ENCODE peak calls at places on chromosome 17, in four cellular contexts. C is WTC11, G is K562, S is GM12878. B is an unnamed sample.

GRCh38 chr17:42675984-42676423 is 790 bp downstream of the PLEKHH3 start:
- DNase-seq in C (peak), G (peak), S (no peak), B (no peak)

GRCh38 chr17:31916496-31917064 is 15.1 kb upstream of the UTP6 start:
- DNase-seq in C (no peak), S (no peak), G (no peak), B (no peak)

GRCh38 chr17:43461185-43461584 is 22.6 kb upstream of the DHX8 start:
- DNase-seq in C (no peak), S (no peak), G (no peak), B (no peak)

GRCh38 chr17:20203021-20203420 is 193.9 kb downstream of the SPECC1 start:
- DNase-seq in S (no peak), G (no peak), C (no peak), B (no peak)

GRCh38 chr17:71071837-71072236 is 902.5 kb downstream of the KCNJ2 start:
- DNase-seq in S (no peak), G (no peak), C (no peak), B (peak)

GRCh38 chr17:28717578-28718316 is at the start of gene RAB34:
- DNase-seq in S (no peak), C (peak), G (no peak), B (no peak)

GRCh38 chr17:37062036-37062435 is 113.3 kb downstream of the AATF start:
- DNase-seq in S (no peak), C (no peak), G (no peak), B (no peak)

GRCh38 chr17:77356690-77357201 is 216.0 kb downstream of the SEC14L1 start:
- DNase-seq in G (no peak), C (no peak), S (no peak), B (no peak)

GRCh38 chr17:37717627-37718382 is 27.1 kb downstream of the HNF1B start:
- DNase-seq in G (no peak), S (no peak), C (no peak), B (no peak)

GRCh38 chr17:41907185-41907556 is 11.6 kb downstream of the ACLY start:
- DNase-seq in S (no peak), C (no peak), G (no peak), B (no peak)

GRCh38 chr17:37839196-37839978 is 84.8 kb upstream of the TBC1D3K start:
- DNase-seq in C (no peak), G (no peak), S (no peak), B (no peak)

GRCh38 chr17:76700627-76701470 is 9.9 kb downstream of the MXRA7 start:
- DNase-seq in S (no peak), G (no peak), C (peak), B (peak)

GRCh38 chr17:63519972-63520882 is 2.9 kb upstream of the KCNH6 start:
- DNase-seq in C (no peak), G (no peak), S (no peak), B (peak)

GRCh38 chr17:31554930-31555329 is 163.5 kb downstream of the RAB11FIP4 start:
- DNase-seq in G (no peak), C (no peak), S (no peak), B (no peak)

GRCh38 chr17:4436381-4436780 is 2.6 kb downstream of the SPNS3 start:
- DNase-seq in G (no peak), S (no peak), C (no peak), B (no peak)

GRCh38 chr17:34412534-34412933 is 49.5 kb upstream of the CCL1 start:
- DNase-seq in C (no peak), G (no peak), S (no peak), B (no peak)

GRCh38 chr17:75689441-75689873 is 22.3 kb downstream of the SAP30BP start:
- DNase-seq in S (peak), G (no peak), C (no peak), B (no peak)

GRCh38 chr17:700504-701094 is 14.0 kb downstream of the VPS53 start:
- DNase-seq in G (peak), C (no peak), S (no peak), B (no peak)

GRCh38 chr17:8981443-8981842 is 15.9 kb upstream of the PIK3R5 start:
- DNase-seq in S (no peak), G (no peak), C (no peak), B (no peak)

GRCh38 chr17:58666858-58667267 is 25.0 kb downstream of the TEX14 start:
- DNase-seq in S (no peak), G (peak), C (no peak), B (no peak)

GRCh38 chr17:40314557-40314953 is 5.6 kb downstream of the RARA start:
- DNase-seq in C (peak), G (no peak), S (no peak), B (peak)

GRCh38 chr17:31803494-31804213 is 55.4 kb downstream of the COPRS start:
- DNase-seq in C (no peak), G (no peak), S (no peak), B (peak)

GRCh38 chr17:41325126-41325525 is 9.6 kb upstream of the KRTAP17-1 start:
- DNase-seq in G (no peak), S (no peak), C (no peak), B (no peak)

GRCh38 chr17:45930420-45930951 is 36.1 kb downstream of the MAPT start:
- DNase-seq in C (no peak), G (peak), S (no peak), B (no peak)

GRCh38 chr17:21356537-21357127 is 19.5 kb upstream of the KCNJ12 start:
- DNase-seq in S (no peak), G (no peak), C (no peak), B (no peak)

GRCh38 chr17:65099941-65100315 is 37.2 kb upstream of the RGS9 start:
- DNase-seq in G (no peak), C (no peak), S (peak), B (peak)

GRCh38 chr17:9905902-9906301 is 831 bp upstream of the RCVRN start:
- DNase-seq in S (no peak), C (peak), G (peak), B (peak)

GRCh38 chr17:20930065-20930760 is 112.6 kb downstream of the USP22 start:
- DNase-seq in S (no peak), C (no peak), G (no peak), B (no peak)

GRCh38 chr17:58232707-58233156 is 5.7 kb upstream of the LPO start:
- DNase-seq in G (peak), C (peak), S (peak), B (no peak)

GRCh38 chr17:34886831-34887230 is 74.4 kb downstream of the CCT6B start:
- DNase-seq in G (peak), S (no peak), C (no peak), B (no peak)

GRCh38 chr17:596763-597644 is 117.6 kb downstream of the VPS53 start:
- DNase-seq in G (peak), C (no peak), S (no peak), B (no peak)

GRCh38 chr17:39939588-39940419 is 12.3 kb downstream of the LRRC3C start:
- DNase-seq in S (peak), G (peak), C (no peak), B (no peak)

GRCh38 chr17:57402691-57403090 is 146.4 kb downstream of the MSI2 start:
- DNase-seq in G (no peak), S (no peak), C (no peak), B (no peak)

GRCh38 chr17:62008294-62008693 is 56.8 kb downstream of the MED13 start:
- DNase-seq in C (no peak), G (no peak), S (no peak), B (no peak)

GRCh38 chr17:69643686-69644085 is 229.2 kb downstream of the MAP2K6 start:
- DNase-seq in S (no peak), G (no peak), C (no peak), B (no peak)
- TF ChIP-seq ETV6 in S (no peak), G (no peak), C (no peak), B (no peak)

DNA sequence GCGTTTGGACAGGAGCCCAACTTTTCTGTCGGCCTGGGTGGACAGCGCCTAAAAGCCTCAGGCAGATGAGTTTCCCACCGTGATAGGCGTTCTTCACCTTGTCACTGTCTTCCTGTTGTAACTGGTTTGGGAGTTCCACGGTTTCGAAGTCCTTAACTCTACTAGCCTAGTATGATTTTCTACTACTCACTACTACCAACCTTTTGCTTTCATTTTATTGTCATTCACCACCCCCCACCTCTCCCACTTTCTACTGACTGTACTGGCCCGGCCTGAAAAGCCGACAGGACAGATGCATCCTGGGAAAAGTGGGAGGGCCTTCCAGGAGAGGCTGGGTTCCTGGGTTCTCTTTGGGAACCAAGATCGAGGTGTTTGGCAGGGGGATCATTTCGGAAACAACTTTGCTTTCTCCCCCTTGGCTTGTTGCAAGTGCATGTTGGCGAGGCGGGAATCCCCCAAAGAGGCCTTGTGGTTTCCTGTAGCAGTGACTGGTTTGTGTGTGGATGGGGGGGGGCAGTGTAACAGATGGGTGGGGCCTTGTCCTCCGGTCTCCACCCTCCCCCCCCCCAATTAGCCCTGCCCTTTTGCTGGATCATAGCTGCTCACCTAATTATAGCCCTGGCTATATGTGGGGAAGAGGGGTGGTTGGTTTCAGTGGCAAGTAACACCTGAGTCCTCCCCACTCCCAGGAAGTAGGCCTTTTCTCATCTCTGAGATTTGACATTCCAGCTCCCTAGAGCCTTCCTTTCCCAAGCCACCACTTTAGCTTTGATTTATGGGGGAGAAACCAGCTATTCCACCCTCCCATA is 1.4 kb downstream of the EIF5A start:
- DNase-seq in C (peak), S (peak), G (peak), B (peak)
- TF ChIP-seq ETV6 in C (no peak), S (no peak), G (no peak), B (no peak)

DNA sequence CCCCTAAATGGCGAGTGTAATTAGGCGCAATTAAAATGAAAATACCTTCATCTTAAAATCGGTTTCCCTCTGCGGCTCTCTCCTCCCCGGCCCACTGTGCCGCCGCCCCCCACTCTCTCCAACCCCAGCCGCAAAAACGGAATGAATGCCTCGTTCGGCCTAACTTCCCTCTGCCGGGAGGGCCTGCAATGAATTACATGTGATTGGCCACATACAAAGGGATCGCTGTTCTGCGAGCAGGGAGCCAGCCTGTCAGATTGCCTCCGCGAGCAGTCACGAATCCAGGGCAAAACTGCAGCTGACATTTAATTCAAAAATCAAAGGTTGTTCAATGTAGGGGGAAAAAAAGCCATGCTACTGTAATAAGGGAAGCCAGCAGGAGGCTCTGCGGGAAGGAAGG is 85.0 kb downstream of the TBC1D16 start:
- DNase-seq in S (no peak), G (no peak), C (no peak), B (no peak)
- TF ChIP-seq ETV6 in S (no peak), G (no peak), C (no peak), B (no peak)

GRCh38 chr17:81150379-81151038 is 14.8 kb upstream of the PVALEF start:
- DNase-seq in S (no peak), C (no peak), G (no peak), B (no peak)
- TF ChIP-seq ETV6 in S (no peak), C (no peak), G (no peak), B (no peak)

DNA sequence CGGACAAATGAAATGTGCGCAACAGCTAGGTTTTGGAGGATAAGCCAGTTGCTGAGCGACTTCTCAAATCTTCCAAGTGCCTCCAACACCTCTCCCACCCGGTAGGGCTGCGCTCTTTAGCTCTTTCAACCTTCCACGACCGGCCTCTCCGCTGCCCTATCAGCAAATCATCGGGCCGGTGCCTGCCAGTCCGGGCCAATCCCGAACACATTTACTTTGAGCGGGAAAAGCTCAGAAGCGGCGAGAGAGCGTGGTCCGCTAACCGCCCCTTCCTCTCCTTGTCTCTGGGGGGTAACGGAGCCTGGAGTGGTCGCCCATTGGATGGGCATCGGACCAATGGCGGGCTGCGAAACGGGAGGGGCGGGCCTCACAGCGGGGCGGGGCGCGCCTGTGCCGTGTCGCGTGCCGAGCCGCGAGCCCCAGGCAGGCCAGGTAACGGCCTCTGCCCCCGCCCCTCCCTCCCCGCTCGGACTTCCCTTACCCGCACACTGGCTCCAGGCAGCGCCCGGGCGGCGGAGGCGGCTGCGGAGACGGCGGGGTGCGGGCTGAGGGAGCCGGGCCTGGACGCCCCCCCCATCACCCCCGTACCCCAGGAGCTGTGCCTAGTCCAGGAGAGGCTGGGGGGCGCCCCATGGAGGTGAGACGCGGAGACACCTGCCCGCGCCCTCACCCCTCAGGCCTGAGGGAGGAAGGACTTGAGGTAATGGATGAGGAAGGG is at the start of gene MEIOC:
- DNase-seq in C (peak), S (no peak), G (no peak), B (no peak)
- TF ChIP-seq ETV6 in C (peak), S (no peak), G (no peak), B (no peak)

DNA sequence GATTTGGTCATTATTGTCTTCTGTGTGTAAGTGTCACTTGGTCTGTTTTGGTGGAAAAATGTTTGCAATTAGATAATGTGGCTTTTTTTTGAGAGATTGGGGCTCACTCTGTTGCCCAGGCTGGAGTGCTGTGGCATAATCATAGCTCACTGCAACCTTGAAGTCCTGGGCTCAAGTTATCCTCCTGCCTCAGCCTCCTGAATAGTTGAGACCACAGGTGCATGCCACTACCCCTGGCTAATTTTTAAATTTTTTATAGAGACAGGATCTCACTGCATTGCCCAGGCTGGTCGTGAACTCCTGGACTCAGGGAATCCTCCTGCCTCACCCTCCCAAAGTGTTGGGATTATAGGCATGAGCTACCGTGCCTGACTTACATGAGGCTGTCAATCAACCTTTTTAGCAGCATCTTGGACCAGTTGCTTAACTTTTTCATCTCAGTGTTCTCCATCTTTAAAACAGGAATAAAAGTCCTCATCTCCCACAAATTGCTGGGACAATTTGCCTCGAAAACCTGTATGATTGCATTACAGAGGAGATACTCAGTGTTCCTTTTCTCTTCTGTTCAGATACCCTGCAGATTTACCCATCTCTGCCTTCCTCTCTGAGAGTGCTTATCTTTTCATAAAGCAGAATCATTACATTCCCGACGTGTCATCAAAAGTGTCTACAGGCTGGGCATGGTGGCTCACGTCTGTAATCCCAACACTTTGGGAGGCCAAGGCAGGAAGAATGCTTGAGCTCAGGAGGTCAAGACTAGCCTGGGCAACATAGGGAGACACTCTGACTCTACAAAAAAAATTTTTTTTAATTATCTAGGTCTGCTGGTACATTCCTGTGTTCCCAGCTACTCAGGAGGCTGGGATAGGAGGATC is 19.1 kb downstream of the ACSF2 start:
- DNase-seq in S (no peak), C (no peak), G (no peak), B (no peak)
- TF ChIP-seq ETV6 in S (no peak), C (no peak), G (no peak), B (no peak)

GRCh38 chr17:1713878-1714487 is 3.8 kb upstream of the TLCD2 start:
- DNase-seq in C (peak), G (no peak), S (no peak), B (peak)

GRCh38 chr17:1715803-1716075 is 5.6 kb upstream of the TLCD2 start:
- DNase-seq in G (no peak), C (no peak), S (no peak), B (no peak)

GRCh38 chr17:1713160-1713877 is 3.1 kb upstream of the TLCD2 start:
- DNase-seq in S (no peak), G (peak), C (no peak), B (no peak)

GRCh38 chr17:1714980-1715802 is 5.0 kb upstream of the TLCD2 start:
- DNase-seq in G (peak), S (no peak), C (peak), B (peak)

DNA sequence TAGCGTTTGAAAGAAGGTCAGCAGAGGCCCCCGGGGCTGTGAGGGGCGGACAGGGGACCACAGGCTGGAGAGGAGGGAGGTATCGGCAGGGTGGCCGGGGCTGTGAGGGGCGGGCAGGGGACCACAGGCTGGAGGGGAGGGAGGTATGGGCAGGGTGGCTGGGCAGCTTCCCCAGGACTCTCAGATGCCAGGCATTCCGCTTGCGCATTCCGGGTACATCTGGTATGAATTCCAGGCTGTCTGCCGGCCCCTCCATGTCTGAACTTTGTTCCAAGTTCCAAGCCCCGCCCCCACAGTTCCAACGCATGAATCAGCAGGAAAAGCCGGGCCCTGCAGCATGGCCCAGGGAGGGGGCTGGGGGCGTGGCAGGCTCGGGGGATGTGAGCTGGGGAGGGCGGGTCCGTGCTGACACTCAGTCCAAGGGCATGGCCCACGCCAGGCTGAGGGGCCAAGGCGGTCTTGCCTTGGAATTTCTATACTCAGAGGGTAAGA is 4.4 kb upstream of the TLCD2 start:
- DNase-seq in S (no peak), C (peak), G (peak), B (peak)
- TF ChIP-seq ETV6 in S (no peak), C (no peak), G (no peak), B (no peak)

DNA sequence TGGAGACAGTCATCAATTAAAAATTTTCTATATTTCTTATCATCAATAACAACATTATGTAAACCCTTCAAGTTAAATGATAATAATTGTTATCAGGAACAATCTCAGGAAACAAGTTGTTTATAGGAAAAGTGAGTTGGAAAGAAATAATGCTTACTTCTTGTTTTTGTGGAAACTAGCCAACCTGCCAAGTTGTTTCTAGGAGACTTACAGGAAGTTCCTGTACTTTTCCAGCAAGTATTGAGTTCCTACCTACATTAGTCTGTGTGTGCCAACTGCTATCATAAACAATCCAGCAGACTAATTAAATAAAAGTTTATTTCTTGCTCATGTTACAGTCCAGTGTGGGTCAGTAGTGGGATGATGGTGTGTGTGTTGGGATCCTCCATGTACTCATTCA is 1.6 kb upstream of the CCL14 start:
- DNase-seq in G (no peak), S (no peak), C (no peak), B (no peak)
- TF ChIP-seq ETV6 in G (no peak), S (no peak), C (no peak), B (no peak)

GRCh38 chr17:59829217-59830006 is 63.3 kb downstream of the TUBD1 start:
- DNase-seq in S (peak), G (peak), C (no peak), B (peak)
- TF ChIP-seq ETV6 in S (peak), G (no peak), C (no peak), B (no peak)

B was measured in HepG2.